ENCODE peak calls at places on chromosomes 11 and 22, in five cellular contexts. L is right cardiac atrium; V is SK-N-SH treated with all-trans-retinoic acid at 6 μM for 48 hours; K is upper lobe of right lung; P is activated T-cell treated with anti-CD3 and anti-CD28 coated beads, Interleukin-2, amount 50 U/mL, for 72 hours. D is an unnamed sample.

GRCh38 chr22:27100323-27100722 is 442.9 kb downstream of the MIAT start:
- ATAC-seq in L (peak), V (no peak), K (no peak), P (no peak), D (no peak)

GRCh38 chr11:126871792-126872191 is 128.8 kb downstream of the KIRREL3 start:
- ATAC-seq in L (no peak), V (no peak), K (no peak), P (no peak), D (no peak)

GRCh38 chr11:65043881-65044501 is 3.0 kb downstream of the SAC3D1 start:
- ATAC-seq in L (peak), V (no peak), K (peak), P (no peak), D (no peak)

GRCh38 chr11:114379394-114380069 is 20.8 kb downstream of the C11orf71 start:
- ATAC-seq in L (no peak), V (no peak), K (no peak), P (no peak), D (no peak)

GRCh38 chr11:86458294-86459001 is 83.8 kb downstream of the CCDC81 start:
- ATAC-seq in L (no peak), V (no peak), K (no peak), P (no peak), D (peak)

GRCh38 chr22:17891427-17892167 is 117.3 kb upstream of the BID start:
- ATAC-seq in L (peak), V (peak), K (peak), P (no peak), D (peak)

GRCh38 chr11:107849791-107850190 is 8.8 kb downstream of the SLC35F2 start:
- ATAC-seq in L (no peak), V (peak), K (peak), P (no peak), D (no peak)

GRCh38 chr22:30223303-30223702 is 23.3 kb downstream of the LIF start:
- ATAC-seq in L (no peak), V (no peak), K (no peak), P (no peak), D (no peak)

GRCh38 chr11:117300773-117301172 is 9.6 kb downstream of the BACE1-AS start:
- ATAC-seq in L (no peak), V (no peak), K (no peak), P (no peak), D (no peak)

GRCh38 chr22:44608606-44609226 is 93.3 kb upstream of the PRR5 start:
- ATAC-seq in L (peak), V (no peak), K (no peak), P (no peak), D (no peak)